ENCODE peak calls at places on chromosomes 1 and 21, in four cellular contexts. H is NCI-H2107, D is HS-27A, X is H54. J is an unnamed sample.
A peak's percentile ranks its signal among the peaks of the same experiment; 100 is the strongest.

GRCh38 chr1:238582816-238583215 is 692.1 kb upstream of the ZP4 start:
- DNase-seq in X (no peak), H (no peak), D (no peak), J (no peak)

GRCh38 chr1:160053548-160054365 is 16.2 kb downstream of the KCNJ10 start:
- DNase-seq in D (no peak), X (no peak), H (no peak), J (no peak)

GRCh38 chr1:27941671-27942540 is 7.1 kb downstream of the SMPDL3B start:
- DNase-seq in H (no peak), D (no peak), X (no peak), J (no peak)

GRCh38 chr21:27346041-27346448 is 379.2 kb upstream of the ADAMTS5 start:
- DNase-seq in X (peak; percentile 9), D (peak; percentile 63), H (no peak), J (no peak)

GRCh38 chr21:41369915-41370839 is 8.3 kb downstream of the MX2 start:
- DNase-seq in D (no peak), X (no peak), H (no peak), J (no peak)

GRCh38 chr1:38527373-38527966 is 332.1 kb downstream of the RRAGC start:
- DNase-seq in D (no peak), H (no peak), X (no peak), J (no peak)

GRCh38 chr1:111726311-111726710 is 12.9 kb downstream of the INKA2 start:
- DNase-seq in D (no peak), H (no peak), X (no peak), J (no peak)

GRCh38 chr21:15592271-15592860 is 137.4 kb upstream of the USP25 start:
- DNase-seq in X (peak; percentile 14), H (no peak), D (peak; percentile 43), J (no peak)

GRCh38 chr1:2556277-2557145 is at the start of gene TNFRSF14:
- DNase-seq in H (no peak), X (no peak), D (no peak), J (no peak)

GRCh38 chr1:942411-942821 is 16.6 kb downstream of the NOC2L start:
- DNase-seq in H (no peak), X (no peak), D (no peak), J (no peak)

J was measured in type B pancreatic cell.